ENCODE peak calls at places on chromosomes 7 and 10, in four cellular contexts. C is K562, W is WTC11, O is HepG2. M is an unnamed sample.
A peak's percentile ranks its signal among the peaks of the same experiment; 100 is the strongest.

GRCh38 chr7:96837583-96837982 is 127.9 kb upstream of the SEM1 start:
- DNase-seq in C (no peak), O (no peak), W (no peak), M (no peak)

GRCh38 chr7:54898659-54899340 is 120.0 kb upstream of the EGFR start:
- DNase-seq in W (no peak), C (no peak), O (no peak), M (no peak)

GRCh38 chr10:5393529-5393928 is 11.1 kb downstream of the TUBAL3 start:
- DNase-seq in W (no peak), O (no peak), C (no peak), M (no peak)

GRCh38 chr10:62723375-62723774 is 81.1 kb upstream of the ADO start:
- DNase-seq in C (no peak), O (no peak), W (no peak), M (no peak)

GRCh38 chr10:61896854-61897661 is 4.4 kb upstream of the ARID5B start:
- DNase-seq in W (peak; percentile 58), O (peak; percentile 74), C (peak; percentile 88), M (peak; percentile 89)

GRCh38 chr10:72954230-72954595 is 393 bp downstream of the PLA2G12B start:
- DNase-seq in O (peak; percentile 5), W (no peak), C (no peak), M (no peak)

GRCh38 chr10:86756511-86757109 is at the start of gene BMPR1A:
- DNase-seq in W (peak; percentile 93), O (no peak), C (peak; percentile 32), M (peak; percentile 90)

GRCh38 chr7:18345641-18346234 is 149.8 kb upstream of the HDAC9 start:
- DNase-seq in O (peak; percentile 35), W (peak; percentile 46), C (peak; percentile 19), M (peak; percentile 5)

GRCh38 chr7:95213809-95214492 is 110.4 kb downstream of the PON1 start:
- DNase-seq in W (no peak), C (no peak), O (no peak), M (no peak)

GRCh38 chr10:88995156-88995876 is 4.7 kb downstream of the FAS start:
- DNase-seq in W (no peak), O (no peak), C (no peak), M (no peak)

GRCh38 chr7:152383341-152384234 is 52.2 kb downstream of the KMT2C start:
- DNase-seq in C (no peak), O (no peak), W (no peak), M (peak; percentile 39)
- TF ChIP-seq NR3C1 in C (no peak), O (no peak), W (no peak), M (no peak)

DNA sequence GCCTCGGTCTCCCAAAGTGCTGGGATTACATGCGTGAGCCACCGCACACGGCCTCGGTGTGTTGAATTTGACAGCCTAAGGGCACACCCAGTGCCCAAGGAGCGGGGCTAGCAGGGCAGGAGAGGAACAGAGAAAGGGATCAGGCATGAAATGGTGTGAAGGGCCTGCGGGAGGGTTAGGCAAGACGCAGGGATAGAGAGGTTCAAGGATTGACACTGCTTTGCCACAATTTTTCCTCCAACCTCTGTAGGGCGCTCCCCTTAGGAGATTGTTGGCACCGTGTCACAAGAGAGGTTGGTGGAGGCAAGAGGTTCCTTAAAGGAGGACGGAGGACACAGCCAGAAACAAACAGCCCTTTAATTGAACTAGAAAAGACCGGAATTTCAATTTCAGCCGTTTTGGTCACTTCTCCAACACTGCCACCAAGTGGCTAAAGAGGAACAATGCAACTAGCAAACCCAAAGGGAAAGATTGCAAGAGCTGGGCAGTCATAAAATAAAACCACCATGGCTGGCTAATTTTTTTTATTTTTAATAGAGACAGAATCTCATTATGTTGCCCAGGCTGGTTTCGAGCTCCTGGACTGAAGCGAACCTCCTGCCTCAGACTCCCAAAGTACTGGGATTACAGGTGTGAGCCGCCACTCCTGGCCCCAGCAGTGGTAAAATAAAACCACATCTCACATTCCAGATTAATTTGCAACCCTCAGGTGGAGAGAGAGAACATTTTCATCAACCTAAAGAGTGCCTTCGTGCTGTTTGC is 6.9 kb upstream of the CREB3L2 start:
- DNase-seq in O (peak; percentile 62), C (peak; percentile 65), W (no peak), M (peak; percentile 58)
- TF ChIP-seq JUN in O (no peak), C (no peak), W (no peak), M (no peak)

GRCh38 chr7:36838616-36839015 is 114.3 kb upstream of the AOAH start:
- DNase-seq in W (no peak), O (no peak), C (no peak), M (no peak)
- TF ChIP-seq NR3C1 in W (no peak), O (no peak), C (no peak), M (no peak)

DNA sequence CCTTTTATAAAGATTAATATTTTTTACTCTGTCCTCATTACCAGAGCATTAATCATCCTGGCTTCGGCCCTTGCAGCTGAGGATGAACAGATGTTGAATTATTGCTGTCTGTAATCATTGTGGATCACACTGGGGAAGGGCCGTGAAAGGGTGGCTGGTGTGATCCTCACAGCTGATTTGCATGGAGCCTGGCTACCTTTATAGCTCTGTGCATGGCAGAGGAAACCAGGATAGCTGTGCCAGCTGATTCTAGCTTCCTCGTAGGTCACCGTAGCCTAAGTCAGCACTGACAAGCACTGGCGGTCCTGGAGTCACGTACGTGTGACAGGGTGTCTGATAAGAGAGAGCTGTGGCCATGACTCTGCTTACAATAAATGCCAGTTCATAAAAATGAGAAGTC is 76.5 kb downstream of the INSYN2A start:
- DNase-seq in W (no peak), C (no peak), O (no peak), M (no peak)
- TF ChIP-seq JUN in W (no peak), C (no peak), O (no peak), M (no peak)

DNA sequence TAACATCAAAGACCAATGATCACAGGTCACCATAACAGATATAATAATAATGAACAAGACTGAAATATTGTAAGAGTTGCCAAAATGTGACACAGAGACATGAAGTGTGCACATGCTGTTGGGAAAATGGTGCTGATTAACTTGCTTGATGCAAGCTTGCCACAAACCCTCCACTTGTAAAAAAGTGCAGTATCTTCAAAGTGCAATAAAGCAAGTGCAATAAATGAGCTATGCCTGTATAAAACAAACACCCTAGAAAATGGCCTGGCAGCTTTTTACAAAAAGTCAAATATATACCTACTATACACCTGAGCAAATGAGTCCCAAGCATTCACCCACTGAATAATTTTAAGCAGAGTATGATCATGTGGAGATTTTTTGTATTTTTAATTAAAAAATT is 9.7 kb upstream of the CCDC7 start:
- DNase-seq in W (no peak), C (no peak), O (no peak), M (no peak)
- TF ChIP-seq NR3C1 in W (no peak), C (no peak), O (no peak), M (no peak)

GRCh38 chr10:12941966-12942365 is 59.5 kb downstream of the CCDC3 start:
- DNase-seq in C (no peak), W (no peak), O (no peak), M (no peak)
- TF ChIP-seq JUN in C (no peak), W (no peak), O (no peak), M (no peak)

DNA sequence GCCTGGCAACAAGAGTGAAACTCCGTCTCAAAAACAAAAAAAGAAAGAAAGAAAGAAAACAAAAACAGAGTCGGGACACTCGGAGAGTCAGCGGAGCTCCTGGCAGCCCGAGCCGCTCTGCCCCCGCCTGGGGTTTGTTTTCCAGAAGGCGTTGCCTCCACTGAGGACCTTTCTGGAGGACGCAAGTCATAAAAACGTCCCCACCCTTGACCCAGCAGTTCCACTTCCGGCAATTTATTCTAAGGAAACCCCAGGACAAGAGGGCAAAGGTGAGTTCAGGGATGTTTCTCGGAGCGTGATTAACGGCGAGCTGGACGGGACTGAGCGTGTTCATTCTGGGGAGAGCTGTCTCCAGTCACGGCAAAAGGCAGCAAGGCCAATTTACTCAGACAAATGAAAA is 27.0 kb upstream of the SUN1 start:
- DNase-seq in C (no peak), W (no peak), O (no peak), M (no peak)
- TF ChIP-seq NR3C1 in C (no peak), W (no peak), O (no peak), M (no peak)

GRCh38 chr7:43871064-43871463 is 1.7 kb upstream of the MRPS24 start:
- DNase-seq in W (no peak), O (no peak), C (no peak), M (no peak)
- TF ChIP-seq JUN in W (no peak), O (no peak), C (no peak), M (no peak)